ENCODE peak calls at places on chromosomes 5 and 9, in eight cellular contexts. O is DND-41, Y is GM23338, F is IMR-90, T is OCI-LY7, Q is fibroblast of lung, A is PC-3, H is astrocyte. D is an unnamed sample.

GRCh38 chr9:133341369-133342082 is 5.5 kb upstream of the SURF6 start:
- DNase-seq in O (no peak), Y (no peak), F (no peak), T (no peak), Q (no peak), A (no peak), H (no peak), D (no peak)

GRCh38 chr5:145752534-145752933 is 82.6 kb downstream of the PRELID2 start:
- DNase-seq in O (no peak), Y (no peak), F (no peak), T (no peak), Q (peak; percentile 19), A (no peak), H (peak; percentile 6), D (no peak)

GRCh38 chr5:102581011-102581410 is 82.2 kb upstream of the SLCO6A1 start:
- DNase-seq in O (no peak), Y (no peak), F (no peak), T (no peak), Q (no peak), A (no peak), H (no peak), D (no peak)

GRCh38 chr9:2181794-2182193 is 166.6 kb downstream of the SMARCA2 start:
- DNase-seq in O (peak; percentile 27), Y (peak; percentile 94), F (peak; percentile 7), T (peak; percentile 24), Q (no peak), A (peak; percentile 17), H (no peak), D (no peak)

GRCh38 chr5:176739461-176740051 is 70.8 kb upstream of the UNC5A start:
- DNase-seq in O (no peak), Y (peak; percentile 64), F (no peak), T (no peak), Q (no peak), A (no peak), H (no peak), D (no peak)

GRCh38 chr9:106799146-106799545 is 63.8 kb upstream of the ZNF462 start:
- DNase-seq in O (no peak), Y (peak; percentile 34), F (peak; percentile 79), T (no peak), Q (peak; percentile 92), A (peak; percentile 71), H (peak; percentile 89), D (no peak)

GRCh38 chr5:6397536-6398269 is 19.4 kb upstream of the MED10 start:
- DNase-seq in O (no peak), Y (no peak), F (no peak), T (no peak), Q (no peak), A (no peak), H (no peak), D (no peak)

GRCh38 chr9:130962418-130963316 is 23.6 kb upstream of the FIBCD1 start:
- DNase-seq in O (no peak), Y (no peak), F (peak; percentile 95), T (no peak), Q (peak; percentile 98), A (peak; percentile 91), H (peak; percentile 95), D (no peak)

GRCh38 chr5:95768731-95769130 is 37.6 kb downstream of the RHOBTB3 start:
- DNase-seq in O (no peak), Y (no peak), F (no peak), T (no peak), Q (no peak), A (no peak), H (no peak), D (no peak)

GRCh38 chr5:139137703-139138102 is 60.5 kb downstream of the SIL1 start:
- DNase-seq in O (no peak), Y (peak; percentile 64), F (peak; percentile 26), T (peak; percentile 2), Q (peak; percentile 49), A (peak; percentile 14), H (peak; percentile 37), D (peak; percentile 62)

GRCh38 chr5:39578887-39579497 is 154.2 kb upstream of the DAB2 start:
- DNase-seq in O (no peak), Y (peak; percentile 24), F (peak; percentile 49), T (peak; percentile 13), Q (peak; percentile 17), A (peak; percentile 65), H (peak; percentile 6), D (peak; percentile 65)

GRCh38 chr5:174386306-174386705 is 338.1 kb upstream of the MSX2 start:
- DNase-seq in O (no peak), Y (no peak), F (peak; percentile 29), T (no peak), Q (peak; percentile 95), A (peak; percentile 5), H (peak; percentile 95), D (no peak)

GRCh38 chr5:143930561-143930960 is 118.6 kb downstream of the HMHB1 start:
- DNase-seq in O (no peak), Y (no peak), F (no peak), T (no peak), Q (no peak), A (no peak), H (no peak), D (no peak)

GRCh38 chr5:39648539-39649200 is 223.9 kb upstream of the DAB2 start:
- DNase-seq in O (no peak), Y (peak; percentile 26), F (no peak), T (no peak), Q (peak; percentile 51), A (peak; percentile 93), H (peak; percentile 25), D (no peak)

GRCh38 chr5:87069974-87070608 is 197.6 kb upstream of the RASA1 start:
- DNase-seq in O (no peak), Y (peak; percentile 38), F (peak; percentile 77), T (peak; percentile 48), Q (peak; percentile 64), A (peak; percentile 84), H (peak; percentile 51), D (peak; percentile 50)

GRCh38 chr5:153745778-153746420 is 255.4 kb downstream of the GRIA1 start:
- DNase-seq in O (no peak), Y (peak; percentile 1), F (no peak), T (no peak), Q (no peak), A (no peak), H (no peak), D (no peak)

GRCh38 chr5:170640731-170641588 is 137.1 kb downstream of the KCNIP1 start:
- DNase-seq in O (no peak), Y (no peak), F (no peak), T (peak; percentile 13), Q (no peak), A (no peak), H (no peak), D (peak; percentile 69)

GRCh38 chr5:112529525-112529924 is 110.4 kb upstream of the EPB41L4A start:
- DNase-seq in O (no peak), Y (peak; percentile 62), F (no peak), T (peak; percentile 24), Q (no peak), A (peak; percentile 37), H (no peak), D (peak; percentile 63)

GRCh38 chr9:16924311-16924915 is 53.9 kb upstream of the BNC2 start:
- DNase-seq in O (no peak), Y (no peak), F (no peak), T (no peak), Q (no peak), A (no peak), H (no peak), D (no peak)

DNA sequence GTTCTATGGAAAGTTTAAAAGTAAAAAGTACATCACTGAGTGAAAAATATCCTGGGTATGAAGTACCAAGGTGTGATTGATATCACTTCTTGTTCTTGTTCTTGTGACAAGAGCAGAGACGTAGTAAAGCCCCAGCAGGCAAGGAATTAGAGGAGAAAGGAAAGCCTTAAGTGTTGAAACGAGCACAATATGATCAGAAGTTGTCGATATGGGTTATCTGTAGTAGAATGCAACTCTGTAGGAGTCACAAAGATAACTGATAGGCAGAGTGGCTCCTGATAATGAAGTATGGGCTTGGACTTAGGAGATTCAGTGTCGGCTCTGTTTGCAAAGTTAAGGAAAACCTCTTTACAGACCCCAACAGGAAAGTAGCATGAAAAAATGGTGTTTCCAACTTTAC is 1179.1 kb downstream of the DTWD2 start:
- DNase-seq in O (no peak), Y (no peak), F (no peak), T (no peak), Q (no peak), A (no peak), H (no peak), D (no peak)
- H3K4me3 ChIP-seq in O (no peak overlapping the region), Y (no peak overlapping the region), F (no peak overlapping the region), T (no peak overlapping the region), Q (no peak overlapping the region), A (no peak overlapping the region), H (no peak overlapping the region), D (no peak overlapping the region)

GRCh38 chr5:65981548-65981947 is 55.2 kb downstream of the ERBIN start:
- DNase-seq in O (no peak), Y (peak; percentile 30), F (no peak), T (no peak), Q (no peak), A (no peak), H (no peak), D (no peak)
- H4K20me1 ChIP-seq in O (peaks cover 49% of the 10 kb centered on the region), Y (no peaks in the 10 kb centered on the region), F (peaks cover 65% of the 10 kb centered on the region), T (no peaks in the 10 kb centered on the region), Q (no peaks in the 10 kb centered on the region), A (no peaks in the 10 kb centered on the region), H (peaks cover 70% of the 10 kb centered on the region), D (no peaks in the 10 kb centered on the region)

GRCh38 chr9:35338561-35339274 is 151.2 kb upstream of the RUSC2 start:
- DNase-seq in O (no peak), Y (no peak), F (no peak), T (no peak), Q (no peak), A (no peak), H (no peak), D (no peak)

GRCh38 chr9:35342221-35342620 is 147.7 kb upstream of the RUSC2 start:
- DNase-seq in O (no peak), Y (no peak), F (peak; percentile 35), T (no peak), Q (no peak), A (no peak), H (no peak), D (no peak)

GRCh38 chr9:35340046-35340445 is 149.9 kb upstream of the RUSC2 start:
- DNase-seq in O (no peak), Y (no peak), F (peak; percentile 25), T (no peak), Q (peak; percentile 89), A (no peak), H (peak; percentile 87), D (no peak)

GRCh38 chr9:35341021-35341420 is 148.9 kb upstream of the RUSC2 start:
- DNase-seq in O (no peak), Y (no peak), F (no peak), T (no peak), Q (no peak), A (no peak), H (no peak), D (no peak)

GRCh38 chr9:35341585-35341984 is 148.3 kb upstream of the RUSC2 start:
- DNase-seq in O (no peak), Y (peak; percentile 41), F (peak; percentile 85), T (no peak), Q (peak; percentile 80), A (no peak), H (peak; percentile 72), D (no peak)
- H3K4me3 ChIP-seq in O (no peak overlapping the region), Y (no peak overlapping the region), F (no peak overlapping the region), T (no peak overlapping the region), Q (peak overlapping the region; percentile 49), A (no peak overlapping the region), H (no peak overlapping the region), D (no peak overlapping the region)

DNA sequence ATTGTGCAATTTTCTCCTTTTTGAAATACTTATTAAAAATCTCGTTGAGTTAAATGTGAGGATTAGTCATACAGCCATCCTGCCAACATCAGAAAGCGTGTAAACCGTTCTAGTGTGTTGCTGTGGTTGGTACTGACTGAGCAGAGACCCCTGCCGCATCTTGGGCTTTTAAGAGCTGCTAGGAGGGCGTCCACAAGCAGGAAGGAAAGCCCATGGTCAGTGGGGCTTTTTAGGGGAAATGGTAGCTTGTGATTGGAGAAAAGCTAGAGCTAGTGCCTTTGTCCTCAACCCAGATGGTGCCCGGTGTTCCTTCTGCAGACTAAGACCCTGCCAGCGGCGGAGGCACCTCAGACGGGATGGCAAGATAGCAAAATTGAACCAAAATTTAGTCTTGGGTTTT is 1.4 kb downstream of the SDHA start:
- DNase-seq in O (peak; percentile 45), Y (no peak), F (peak; percentile 50), T (peak; percentile 29), Q (peak; percentile 59), A (peak; percentile 45), H (peak; percentile 48), D (peak; percentile 56)
- H4K20me1 ChIP-seq in O (peaks cover 42% of the 10 kb centered on the region), Y (peaks cover 32% of the 10 kb centered on the region), F (peaks cover 53% of the 10 kb centered on the region), T (peaks cover 23% of the 10 kb centered on the region), Q (peaks cover 4% of the 10 kb centered on the region), A (peaks cover 43% of the 10 kb centered on the region), H (peaks cover 55% of the 10 kb centered on the region), D (peaks cover 20% of the 10 kb centered on the region)

D was measured in Karpas-422.